ENCODE peak calls at places on chromosomes 6 and 20, in five cellular contexts. K, C, S, O and B are unnamed samples.

GRCh38 chr6:23498013-23498412 is 628.0 kb upstream of the NRSN1 start:
- DNase-seq in K (no peak), C (no peak), S (no peak), O (no peak), B (no peak)

GRCh38 chr6:43428874-43429273 is 1.5 kb downstream of the ABCC10 start:
- DNase-seq in K (no peak), C (no peak), S (no peak), O (no peak), B (no peak)

GRCh38 chr20:5085380-5085779 is 34.4 kb downstream of the PCNA start:
- DNase-seq in K (peak; percentile 80), C (no peak), S (no peak), O (no peak), B (no peak)

GRCh38 chr6:149563928-149564325 is 2.2 kb upstream of the GINM1 start:
- DNase-seq in K (no peak), C (no peak), S (no peak), O (no peak), B (no peak)

GRCh38 chr20:19125508-19125907 is 86.9 kb upstream of the SLC24A3 start:
- DNase-seq in K (no peak), C (no peak), S (no peak), O (no peak), B (no peak)

GRCh38 chr6:126880926-126881325 is 237.5 kb upstream of the RSPO3 start:
- DNase-seq in K (no peak), C (no peak), S (no peak), O (no peak), B (no peak)

GRCh38 chr6:154565331-154565730 is 54.8 kb upstream of the CNKSR3 start:
- DNase-seq in K (no peak), C (no peak), S (no peak), O (no peak), B (no peak)

GRCh38 chr6:147279423-147279822 is 75.2 kb downstream of the STXBP5 start:
- DNase-seq in K (no peak), C (no peak), S (no peak), O (no peak), B (no peak)

GRCh38 chr6:83463886-83464285 is 33.0 kb upstream of the ME1 start:
- DNase-seq in K (no peak), C (no peak), S (no peak), O (no peak), B (no peak)

GRCh38 chr6:134447423-134447822 is 129.5 kb upstream of the SGK1 start:
- DNase-seq in K (no peak), C (no peak), S (no peak), O (no peak), B (no peak)

GRCh38 chr20:1185316-1185741 is 548 bp upstream of the TMEM74B start:
- DNase-seq in K (no peak), C (peak; percentile 62), S (no peak), O (no peak), B (no peak)

GRCh38 chr6:36590237-36590636 is 3.9 kb upstream of the SRSF3 start:
- DNase-seq in K (no peak), C (no peak), S (no peak), O (no peak), B (no peak)

GRCh38 chr6:5302995-5303622 is 41.8 kb downstream of the FARS2 start:
- DNase-seq in K (peak; percentile 80), C (peak; percentile 60), S (peak; percentile 48), O (no peak), B (peak; percentile 41)

GRCh38 chr6:52519618-52520017 is 57.2 kb downstream of the TRAM2 start:
- DNase-seq in K (no peak), C (no peak), S (no peak), O (no peak), B (no peak)

GRCh38 chr20:13220857-13221297 is at the start of gene ISM1:
- DNase-seq in K (peak; percentile 69), C (peak; percentile 54), S (no peak), O (peak; percentile 6), B (no peak)